ENCODE peak calls at places on chromosome X, in seven cellular contexts. One of them, this sample, is unnamed.

GRCh38 chrX:48465336-48465933 is 4.6 kb downstream of the SLC38A5 start:
- DNase-seq in lower lobe of right lung: no peak
- DNase-seq in neural progenitor cell: no peak
- DNase-seq in mesothelial cell of epicardium: no peak
- DNase-seq in GM23338: no peak
- DNase-seq in tibial artery: no peak
- DNase-seq in adrenal gland: no peak
- DNase-seq in this sample: no peak

GRCh38 chrX:119381349-119381944 is 17.7 kb upstream of the SLC25A43 start:
- DNase-seq in lower lobe of right lung: no peak
- DNase-seq in neural progenitor cell: no peak
- DNase-seq in mesothelial cell of epicardium: no peak
- DNase-seq in GM23338: no peak
- DNase-seq in tibial artery: no peak
- DNase-seq in adrenal gland: no peak
- DNase-seq in this sample: no peak

GRCh38 chrX:12970691-12971202 is 4.2 kb upstream of the TMSB4X start:
- DNase-seq in lower lobe of right lung: no peak
- DNase-seq in neural progenitor cell: peak; percentile 74
- DNase-seq in mesothelial cell of epicardium: no peak
- DNase-seq in GM23338: peak; percentile 70
- DNase-seq in tibial artery: peak; percentile 67
- DNase-seq in adrenal gland: no peak
- DNase-seq in this sample: peak; percentile 39

GRCh38 chrX:69221239-69222102 is 56.2 kb upstream of the PJA1 start:
- DNase-seq in lower lobe of right lung: no peak
- DNase-seq in neural progenitor cell: peak; percentile 70
- DNase-seq in mesothelial cell of epicardium: no peak
- DNase-seq in GM23338: peak; percentile 58
- DNase-seq in tibial artery: no peak
- DNase-seq in adrenal gland: no peak
- DNase-seq in this sample: no peak

GRCh38 chrX:47662144-47662657 is 3.2 kb upstream of the UXT start:
- DNase-seq in lower lobe of right lung: no peak
- DNase-seq in neural progenitor cell: no peak
- DNase-seq in mesothelial cell of epicardium: no peak
- DNase-seq in GM23338: no peak
- DNase-seq in tibial artery: no peak
- DNase-seq in adrenal gland: peak; percentile 37
- DNase-seq in this sample: no peak

GRCh38 chrX:19683358-19683757 is 168.1 kb upstream of the MAP3K15 start:
- DNase-seq in lower lobe of right lung: no peak
- DNase-seq in neural progenitor cell: no peak
- DNase-seq in mesothelial cell of epicardium: no peak
- DNase-seq in GM23338: no peak
- DNase-seq in tibial artery: no peak
- DNase-seq in adrenal gland: no peak
- DNase-seq in this sample: no peak

GRCh38 chrX:13898084-13898483 is 81.2 kb upstream of the GPM6B start:
- DNase-seq in lower lobe of right lung: no peak
- DNase-seq in neural progenitor cell: peak; percentile 27
- DNase-seq in mesothelial cell of epicardium: no peak
- DNase-seq in GM23338: peak; percentile 77
- DNase-seq in tibial artery: peak; percentile 65
- DNase-seq in adrenal gland: peak; percentile 7
- DNase-seq in this sample: peak; percentile 26

GRCh38 chrX:641671-642435 is 11.3 kb downstream of the SHOX start:
- DNase-seq in lower lobe of right lung: no peak
- DNase-seq in neural progenitor cell: no peak
- DNase-seq in mesothelial cell of epicardium: no peak
- DNase-seq in GM23338: no peak
- DNase-seq in tibial artery: no peak
- DNase-seq in adrenal gland: no peak
- DNase-seq in this sample: no peak

GRCh38 chrX:19332983-19333382 is 10.7 kb upstream of the PDHA1 start:
- DNase-seq in lower lobe of right lung: no peak
- DNase-seq in neural progenitor cell: no peak
- DNase-seq in mesothelial cell of epicardium: no peak
- DNase-seq in GM23338: peak; percentile 33
- DNase-seq in tibial artery: peak; percentile 66
- DNase-seq in adrenal gland: peak; percentile 67
- DNase-seq in this sample: no peak

GRCh38 chrX:106901341-106901740 is 1.8 kb downstream of the RIPPLY1 start:
- DNase-seq in lower lobe of right lung: no peak
- DNase-seq in neural progenitor cell: no peak
- DNase-seq in mesothelial cell of epicardium: no peak
- DNase-seq in GM23338: no peak
- DNase-seq in tibial artery: no peak
- DNase-seq in adrenal gland: no peak
- DNase-seq in this sample: no peak

GRCh38 chrX:11976663-11977062 is 161.6 kb upstream of the FRMPD4 start:
- DNase-seq in lower lobe of right lung: no peak
- DNase-seq in neural progenitor cell: no peak
- DNase-seq in mesothelial cell of epicardium: no peak
- DNase-seq in GM23338: no peak
- DNase-seq in tibial artery: no peak
- DNase-seq in adrenal gland: no peak
- DNase-seq in this sample: no peak

GRCh38 chrX:3638280-3638873 is 75.1 kb downstream of the PRKX start:
- DNase-seq in lower lobe of right lung: no peak
- DNase-seq in neural progenitor cell: peak; percentile 75
- DNase-seq in mesothelial cell of epicardium: peak; percentile 58
- DNase-seq in GM23338: peak; percentile 58
- DNase-seq in tibial artery: no peak
- DNase-seq in adrenal gland: peak; percentile 41
- DNase-seq in this sample: no peak

GRCh38 chrX:24245201-24245600 is 68.7 kb downstream of the SUPT20HL2 start:
- DNase-seq in lower lobe of right lung: no peak
- DNase-seq in neural progenitor cell: peak; percentile 61
- DNase-seq in mesothelial cell of epicardium: no peak
- DNase-seq in GM23338: no peak
- DNase-seq in tibial artery: no peak
- DNase-seq in adrenal gland: no peak
- DNase-seq in this sample: no peak

GRCh38 chrX:110173192-110174175 is 144.4 kb downstream of the AMMECR1 start:
- DNase-seq in lower lobe of right lung: no peak
- DNase-seq in neural progenitor cell: no peak
- DNase-seq in mesothelial cell of epicardium: no peak
- DNase-seq in GM23338: no peak
- DNase-seq in tibial artery: no peak
- DNase-seq in adrenal gland: no peak
- DNase-seq in this sample: no peak

GRCh38 chrX:149818652-149819051 is 36.9 kb downstream of the MAGEA9 start:
- DNase-seq in lower lobe of right lung: no peak
- DNase-seq in neural progenitor cell: no peak
- DNase-seq in mesothelial cell of epicardium: no peak
- DNase-seq in GM23338: no peak
- DNase-seq in tibial artery: no peak
- DNase-seq in adrenal gland: no peak
- DNase-seq in this sample: no peak

GRCh38 chrX:72358313-72358712 is 52.6 kb upstream of the CITED1 start:
- DNase-seq in lower lobe of right lung: no peak
- DNase-seq in neural progenitor cell: no peak
- DNase-seq in mesothelial cell of epicardium: no peak
- DNase-seq in GM23338: no peak
- DNase-seq in tibial artery: no peak
- DNase-seq in adrenal gland: peak; percentile 13
- DNase-seq in this sample: no peak
- TF ChIP-seq CTCF in lower lobe of right lung: no peak
- TF ChIP-seq CTCF in neural progenitor cell: no peak
- TF ChIP-seq CTCF in mesothelial cell of epicardium: no peak
- TF ChIP-seq CTCF in GM23338: no peak
- TF ChIP-seq CTCF in tibial artery: no peak
- TF ChIP-seq CTCF in adrenal gland: no peak
- TF ChIP-seq CTCF in this sample: no peak

DNA sequence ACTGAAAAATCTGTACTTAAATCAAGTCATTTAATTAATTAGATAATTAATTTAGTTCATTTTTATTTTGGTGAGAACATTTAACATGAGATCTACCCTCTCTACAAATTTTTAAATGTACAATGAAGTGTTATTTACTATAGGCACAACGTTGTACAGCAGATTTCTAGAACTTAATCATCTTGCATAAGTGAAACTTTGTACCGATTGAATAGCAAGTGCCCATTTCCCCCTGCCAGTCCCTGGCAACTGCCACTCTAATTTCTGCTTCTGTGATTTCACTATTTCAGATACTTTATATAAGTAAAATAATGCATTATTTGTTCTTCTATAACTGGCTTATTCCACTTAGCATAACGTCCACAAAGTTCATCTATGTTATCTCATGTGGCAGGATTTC is 50.1 kb upstream of the SYTL5 start:
- DNase-seq in lower lobe of right lung: no peak
- DNase-seq in neural progenitor cell: no peak
- DNase-seq in mesothelial cell of epicardium: no peak
- DNase-seq in GM23338: no peak
- DNase-seq in tibial artery: no peak
- DNase-seq in adrenal gland: no peak
- DNase-seq in this sample: no peak
- TF ChIP-seq CTCF in lower lobe of right lung: no peak
- TF ChIP-seq CTCF in neural progenitor cell: no peak
- TF ChIP-seq CTCF in mesothelial cell of epicardium: no peak
- TF ChIP-seq CTCF in GM23338: no peak
- TF ChIP-seq CTCF in tibial artery: no peak
- TF ChIP-seq CTCF in adrenal gland: no peak
- TF ChIP-seq CTCF in this sample: no peak

GRCh38 chrX:50614460-50614859 is 143.8 kb upstream of the DGKK start:
- DNase-seq in lower lobe of right lung: no peak
- DNase-seq in neural progenitor cell: no peak
- DNase-seq in mesothelial cell of epicardium: no peak
- DNase-seq in GM23338: peak; percentile 7
- DNase-seq in tibial artery: no peak
- DNase-seq in adrenal gland: no peak
- DNase-seq in this sample: no peak
- TF ChIP-seq CTCF in lower lobe of right lung: no peak
- TF ChIP-seq CTCF in neural progenitor cell: no peak
- TF ChIP-seq CTCF in mesothelial cell of epicardium: no peak
- TF ChIP-seq CTCF in GM23338: no peak
- TF ChIP-seq CTCF in tibial artery: no peak
- TF ChIP-seq CTCF in adrenal gland: no peak
- TF ChIP-seq CTCF in this sample: no peak

DNA sequence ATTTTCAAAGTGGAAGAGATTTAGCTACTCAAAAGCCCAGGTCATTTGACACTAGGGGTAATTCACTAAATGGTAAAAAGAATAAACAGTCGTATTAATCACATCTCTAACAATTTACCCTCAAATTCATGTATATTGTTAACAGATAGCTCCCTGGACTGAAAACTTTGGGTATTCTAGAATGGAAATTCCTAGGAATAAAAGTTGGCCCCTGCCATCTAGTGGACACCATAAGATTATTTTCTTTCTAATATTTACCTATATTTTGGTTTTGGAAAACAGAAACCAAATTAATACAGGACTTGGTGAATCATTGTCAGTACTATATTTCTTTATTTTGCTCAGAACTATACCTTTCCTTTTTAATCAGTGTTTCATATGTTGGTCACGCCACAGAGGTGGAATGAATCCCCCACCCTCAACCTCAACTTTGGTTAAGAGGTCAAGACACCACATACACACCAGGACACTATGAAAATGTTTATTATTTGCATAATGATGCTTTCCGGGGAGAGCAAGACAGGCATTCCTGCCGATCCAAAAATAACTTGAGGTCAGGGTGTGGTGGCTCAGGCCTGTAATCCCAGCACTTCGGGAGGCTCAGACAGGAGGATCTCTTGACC is 96.2 kb upstream of the APOOL start:
- DNase-seq in lower lobe of right lung: no peak
- DNase-seq in neural progenitor cell: peak; percentile 10
- DNase-seq in mesothelial cell of epicardium: no peak
- DNase-seq in GM23338: peak; percentile 42
- DNase-seq in tibial artery: no peak
- DNase-seq in adrenal gland: no peak
- DNase-seq in this sample: no peak
- TF ChIP-seq CTCF in lower lobe of right lung: no peak
- TF ChIP-seq CTCF in neural progenitor cell: peak; percentile 49
- TF ChIP-seq CTCF in mesothelial cell of epicardium: no peak
- TF ChIP-seq CTCF in GM23338: peak; percentile 45
- TF ChIP-seq CTCF in tibial artery: peak; percentile 31
- TF ChIP-seq CTCF in adrenal gland: peak; percentile 24
- TF ChIP-seq CTCF in this sample: peak; percentile 22

GRCh38 chrX:131845771-131846170 is 177.3 kb upstream of the STK26 start:
- DNase-seq in lower lobe of right lung: no peak
- DNase-seq in neural progenitor cell: no peak
- DNase-seq in mesothelial cell of epicardium: no peak
- DNase-seq in GM23338: no peak
- DNase-seq in tibial artery: no peak
- DNase-seq in adrenal gland: no peak
- DNase-seq in this sample: no peak
- TF ChIP-seq CTCF in lower lobe of right lung: no peak
- TF ChIP-seq CTCF in neural progenitor cell: no peak
- TF ChIP-seq CTCF in mesothelial cell of epicardium: no peak
- TF ChIP-seq CTCF in GM23338: no peak
- TF ChIP-seq CTCF in tibial artery: no peak
- TF ChIP-seq CTCF in adrenal gland: no peak
- TF ChIP-seq CTCF in this sample: no peak

GRCh38 chrX:118182050-118182449 is 65.4 kb upstream of the KLHL13 start:
- DNase-seq in lower lobe of right lung: no peak
- DNase-seq in neural progenitor cell: no peak
- DNase-seq in mesothelial cell of epicardium: no peak
- DNase-seq in GM23338: no peak
- DNase-seq in tibial artery: no peak
- DNase-seq in adrenal gland: no peak
- DNase-seq in this sample: no peak

GRCh38 chrX:118179161-118179560 is 62.6 kb upstream of the KLHL13 start:
- DNase-seq in lower lobe of right lung: no peak
- DNase-seq in neural progenitor cell: no peak
- DNase-seq in mesothelial cell of epicardium: no peak
- DNase-seq in GM23338: peak; percentile 5
- DNase-seq in tibial artery: no peak
- DNase-seq in adrenal gland: no peak
- DNase-seq in this sample: no peak

GRCh38 chrX:118181030-118181429 is 64.4 kb upstream of the KLHL13 start:
- DNase-seq in lower lobe of right lung: no peak
- DNase-seq in neural progenitor cell: no peak
- DNase-seq in mesothelial cell of epicardium: no peak
- DNase-seq in GM23338: no peak
- DNase-seq in tibial artery: no peak
- DNase-seq in adrenal gland: peak; percentile 25
- DNase-seq in this sample: no peak

GRCh38 chrX:118179718-118180117 is 63.1 kb upstream of the KLHL13 start:
- DNase-seq in lower lobe of right lung: no peak
- DNase-seq in neural progenitor cell: no peak
- DNase-seq in mesothelial cell of epicardium: no peak
- DNase-seq in GM23338: no peak
- DNase-seq in tibial artery: no peak
- DNase-seq in adrenal gland: no peak
- DNase-seq in this sample: no peak

GRCh38 chrX:118183606-118184005 is 67.0 kb upstream of the KLHL13 start:
- DNase-seq in lower lobe of right lung: no peak
- DNase-seq in neural progenitor cell: no peak
- DNase-seq in mesothelial cell of epicardium: no peak
- DNase-seq in GM23338: peak; percentile 45
- DNase-seq in tibial artery: no peak
- DNase-seq in adrenal gland: no peak
- DNase-seq in this sample: no peak
- TF ChIP-seq CTCF in lower lobe of right lung: no peak
- TF ChIP-seq CTCF in neural progenitor cell: peak; percentile 31
- TF ChIP-seq CTCF in mesothelial cell of epicardium: no peak
- TF ChIP-seq CTCF in GM23338: peak; percentile 71
- TF ChIP-seq CTCF in tibial artery: no peak
- TF ChIP-seq CTCF in adrenal gland: no peak
- TF ChIP-seq CTCF in this sample: no peak

GRCh38 chrX:39261446-39262147 is 460.3 kb downstream of the MID1IP1 start:
- DNase-seq in lower lobe of right lung: no peak
- DNase-seq in neural progenitor cell: peak; percentile 45
- DNase-seq in mesothelial cell of epicardium: no peak
- DNase-seq in GM23338: peak; percentile 60
- DNase-seq in tibial artery: no peak
- DNase-seq in adrenal gland: peak; percentile 22
- DNase-seq in this sample: no peak
- TF ChIP-seq CTCF in lower lobe of right lung: peak; percentile 55
- TF ChIP-seq CTCF in neural progenitor cell: peak; percentile 74
- TF ChIP-seq CTCF in mesothelial cell of epicardium: peak; percentile 36
- TF ChIP-seq CTCF in GM23338: peak; percentile 63
- TF ChIP-seq CTCF in tibial artery: peak; percentile 35
- TF ChIP-seq CTCF in adrenal gland: peak; percentile 35
- TF ChIP-seq CTCF in this sample: peak; percentile 40